ENCODE peak calls at places on chromosomes 16 and 17, in six cellular contexts. F, T, G, X, M and U are unnamed samples.

GRCh38 chr17:65531508-65532431 is 29.7 kb downstream of the AXIN2 start:
- DNase-seq in M (no peak), T (no peak), G (no peak), F (no peak), X (no peak), U (no peak)

GRCh38 chr16:21656795-21657768 is 4.7 kb upstream of the IGSF6 start:
- DNase-seq in F (peak; percentile 30), X (peak; percentile 48), T (no peak), M (peak; percentile 57), G (peak; percentile 49), U (peak; percentile 38)

GRCh38 chr17:45722161-45722560 is 62.0 kb upstream of the CRHR1 start:
- DNase-seq in G (peak; percentile 29), T (no peak), X (no peak), M (no peak), F (no peak), U (no peak)

GRCh38 chr16:13316008-13316407 is 414.6 kb downstream of the SHISA9 start:
- DNase-seq in T (no peak), F (peak; percentile 67), M (no peak), X (no peak), G (no peak), U (peak; percentile 82)

GRCh38 chr17:63842173-63842539 is 329 bp downstream of the SMARCD2 start:
- DNase-seq in G (no peak), T (peak; percentile 77), F (no peak), M (no peak), X (no peak), U (no peak)

GRCh38 chr17:50270430-50271172 is 3.7 kb upstream of the TMEM92 start:
- DNase-seq in F (peak; percentile 52), T (no peak), X (no peak), M (no peak), G (peak; percentile 55), U (no peak)

GRCh38 chr17:55895112-55895759 is 144.4 kb downstream of the PCTP start:
- DNase-seq in F (no peak), G (no peak), M (no peak), X (no peak), T (no peak), U (no peak)

GRCh38 chr17:51439395-51440229 is 179.3 kb downstream of the UTP18 start:
- DNase-seq in T (no peak), X (no peak), M (no peak), F (no peak), G (no peak), U (peak; percentile 52)

GRCh38 chr17:49705254-49705653 is 2.5 kb downstream of the SLC35B1 start:
- DNase-seq in T (no peak), M (no peak), G (no peak), X (no peak), F (no peak), U (no peak)